ENCODE peak calls at places on chromosomes 12 and 14, in four cellular contexts. O is AG04450, B is Peyer's patch, Q is GM03348. K is an unnamed sample.

GRCh38 chr14:77143071-77143470 is 1.5 kb upstream of the ZDHHC22 start:
- DNase-seq in O (no peak), B (no peak), Q (no peak), K (peak; percentile 70)

GRCh38 chr12:129887047-129887568 is 16.7 kb downstream of the TMEM132D start:
- DNase-seq in O (no peak), Q (no peak), B (no peak), K (no peak)

GRCh38 chr14:76929927-76930326 is 98.6 kb downstream of the IRF2BPL start:
- DNase-seq in B (peak; percentile 75), Q (no peak), O (no peak), K (no peak)

GRCh38 chr12:54363610-54364009 is 676 bp downstream of the GPR84 start:
- DNase-seq in B (no peak), O (no peak), Q (no peak), K (no peak)

GRCh38 chr12:63319386-63319785 is 168.4 kb upstream of the AVPR1A start:
- DNase-seq in B (no peak), O (no peak), Q (no peak), K (no peak)

GRCh38 chr14:53881161-53881846 is 75.3 kb downstream of the BMP4 start:
- DNase-seq in O (no peak), B (no peak), Q (no peak), K (peak; percentile 59)

GRCh38 chr12:16361142-16361783 is 13.8 kb downstream of the MGST1 start:
- DNase-seq in O (no peak), Q (no peak), B (no peak), K (no peak)

GRCh38 chr14:76958975-76959710 is 69.4 kb downstream of the IRF2BPL start:
- DNase-seq in Q (peak; percentile 47), B (no peak), O (no peak), K (no peak)

GRCh38 chr12:130514149-130514551 is 176.5 kb downstream of the PIWIL1 start:
- DNase-seq in B (no peak), O (no peak), Q (no peak), K (no peak)

GRCh38 chr12:132651444-132652100 is 33.0 kb downstream of the P2RX2 start:
- DNase-seq in B (no peak), Q (no peak), O (no peak), K (no peak)

GRCh38 chr14:85601246-85601645 is 71.3 kb downstream of the FLRT2 start:
- DNase-seq in Q (no peak), O (no peak), B (no peak), K (no peak)

GRCh38 chr12:41932470-41932991 is 212.1 kb downstream of the GXYLT1 start:
- DNase-seq in Q (peak; percentile 71), B (peak; percentile 55), O (no peak), K (peak; percentile 28)

GRCh38 chr12:105861232-105861631 is 277.5 kb downstream of the NUAK1 start:
- DNase-seq in Q (no peak), O (no peak), B (no peak), K (no peak)

GRCh38 chr14:98947911-98948595 is 323.9 kb downstream of the BCL11B start:
- DNase-seq in B (no peak), Q (no peak), O (no peak), K (no peak)

GRCh38 chr14:53149656-53150319 is 3.3 kb downstream of the DDHD1 start:
- DNase-seq in B (no peak), O (no peak), Q (no peak), K (no peak)

GRCh38 chr14:91138511-91139359 is 24.9 kb downstream of the DGLUCY start:
- DNase-seq in B (no peak), Q (no peak), O (no peak), K (no peak)

GRCh38 chr12:57868870-57869609 is 22.5 kb upstream of the CTDSP2 start:
- DNase-seq in Q (peak; percentile 68), O (no peak), B (no peak), K (peak; percentile 85)

GRCh38 chr12:43238281-43238680 is 313.7 kb downstream of the ADAMTS20 start:
- DNase-seq in O (no peak), B (no peak), Q (no peak), K (no peak)

GRCh38 chr14:51304956-51305355 is 64.9 kb downstream of the TMX1 start:
- DNase-seq in B (no peak), O (peak; percentile 80), Q (peak; percentile 86), K (no peak)

GRCh38 chr14:53310412-53310811 is 157.3 kb upstream of the DDHD1 start:
- DNase-seq in Q (no peak), O (no peak), B (no peak), K (no peak)

K was measured in cerebellar cortex.